ENCODE peak calls at places on chromosomes 13 and 19, in eight cellular contexts. O is heart right ventricle, Z is nephron progenitor cell, C is cardiac fibroblast, A is sigmoid colon, X is activated B cell treated with CpG ODN at 0.5 μM for 24 hours, I is Calu3, U is B cell. N is an unnamed sample.

GRCh38 chr13:83350569-83350968 is 531.7 kb downstream of the SLITRK1 start:
- DNase-seq in C (peak), U (no peak), A (no peak), O (no peak), I (no peak), X (no peak), Z (no peak), N (no peak)

GRCh38 chr13:67880916-67881315 is 650.8 kb upstream of the PCDH9 start:
- DNase-seq in U (no peak), O (no peak), Z (no peak), A (no peak), I (no peak), X (no peak), C (no peak), N (no peak)

GRCh38 chr13:30827578-30827925 is 78.5 kb upstream of the MEDAG start:
- DNase-seq in I (no peak), C (no peak), A (no peak), X (no peak), U (no peak), O (no peak), Z (no peak), N (no peak)

GRCh38 chr13:98350746-98351330 is 173.8 kb upstream of the RNF113B start:
- DNase-seq in I (no peak), U (no peak), C (no peak), A (no peak), X (no peak), O (no peak), Z (no peak), N (no peak)

GRCh38 chr13:44306401-44307192 is 67.0 kb upstream of the SERP2 start:
- DNase-seq in X (no peak), U (no peak), I (peak), C (peak), O (peak), Z (peak), A (peak), N (no peak)

GRCh38 chr19:57903298-57904174 is 12.9 kb downstream of the ZNF417 start:
- DNase-seq in O (no peak), U (no peak), A (no peak), X (no peak), Z (no peak), C (peak), I (no peak), N (no peak)

GRCh38 chr13:99231726-99232125 is 26.5 kb downstream of the GPR18 start:
- DNase-seq in O (no peak), U (no peak), I (no peak), C (no peak), A (no peak), Z (no peak), X (no peak), N (no peak)

GRCh38 chr13:42847891-42848663 is 66.7 kb downstream of the FAM216B start:
- DNase-seq in X (no peak), C (peak), A (no peak), O (no peak), I (no peak), Z (no peak), U (no peak), N (no peak)

GRCh38 chr19:23481043-23481442 is 85.8 kb upstream of the ZNF91 start:
- DNase-seq in C (no peak), X (no peak), I (no peak), O (no peak), A (no peak), U (no peak), Z (no peak), N (no peak)

GRCh38 chr19:29479941-29480340 is 45.9 kb upstream of the VSTM2B start:
- DNase-seq in X (no peak), C (no peak), O (no peak), Z (no peak), A (peak), I (no peak), U (no peak), N (no peak)

GRCh38 chr13:24272452-24273161 is 36.8 kb upstream of the C1QTNF9 start:
- DNase-seq in I (no peak), C (no peak), X (no peak), O (peak), Z (no peak), U (no peak), A (no peak), N (no peak)

GRCh38 chr13:33105387-33106005 is 89.3 kb downstream of the KL start:
- DNase-seq in X (no peak), C (no peak), I (no peak), A (no peak), O (no peak), Z (no peak), U (no peak), N (no peak)

GRCh38 chr19:2064788-2065524 is 13.9 kb upstream of the MKNK2 start:
- DNase-seq in O (peak), A (peak), Z (no peak), I (no peak), X (no peak), C (no peak), U (no peak), N (no peak)

GRCh38 chr13:68304287-68304893 is 1074.3 kb upstream of the PCDH9 start:
- DNase-seq in U (no peak), Z (no peak), X (no peak), C (peak), A (no peak), I (peak), O (no peak), N (peak)

GRCh38 chr19:17078038-17078919 is 2.7 kb downstream of the MYO9B start:
- DNase-seq in I (no peak), C (no peak), A (no peak), O (no peak), X (no peak), Z (no peak), U (no peak), N (no peak)

GRCh38 chr19:19263886-19264487 is 9.1 kb downstream of the TM6SF2 start:
- DNase-seq in X (no peak), I (no peak), Z (no peak), A (no peak), C (no peak), U (peak), O (no peak), N (no peak)

GRCh38 chr19:50202399-50202798 is 1.0 kb upstream of the MYH14 start:
- DNase-seq in U (no peak), A (no peak), Z (no peak), C (no peak), O (no peak), X (no peak), I (no peak), N (no peak)

GRCh38 chr19:948842-949496 is 23.1 kb downstream of the ARID3A start:
- DNase-seq in X (peak), Z (no peak), U (no peak), C (no peak), O (no peak), A (no peak), I (no peak), N (no peak)

GRCh38 chr19:32720936-32721250 is 1.3 kb downstream of the TDRD12 start:
- DNase-seq in I (no peak), C (no peak), U (no peak), O (no peak), A (no peak), Z (no peak), X (no peak), N (no peak)

GRCh38 chr19:43649514-43649913 is 9.9 kb upstream of the CADM4 start:
- DNase-seq in I (no peak), O (no peak), U (no peak), Z (no peak), C (no peak), X (no peak), A (no peak), N (no peak)
- TF ChIP-seq CTCF in I (no peak), O (no peak), U (no peak), Z (no peak), C (no peak), X (no peak), A (no peak), N (no peak)

GRCh38 chr19:46015080-46015960 is 7.5 kb downstream of the PGLYRP1 start:
- DNase-seq in Z (peak), A (no peak), O (peak), I (peak), U (peak), X (peak), C (peak), N (peak)

GRCh38 chr19:46017095-46017429 is 5.8 kb downstream of the PGLYRP1 start:
- DNase-seq in I (no peak), X (no peak), C (no peak), O (no peak), A (peak), Z (no peak), U (no peak), N (no peak)

GRCh38 chr19:46015961-46016425 is 6.9 kb downstream of the PGLYRP1 start:
- DNase-seq in Z (peak), A (no peak), U (no peak), C (no peak), X (peak), O (no peak), I (no peak), N (peak)

GRCh38 chr19:46017874-46018675 is 4.8 kb downstream of the PGLYRP1 start:
- DNase-seq in X (no peak), O (no peak), Z (no peak), I (no peak), A (peak), U (no peak), C (no peak), N (no peak)

DNA sequence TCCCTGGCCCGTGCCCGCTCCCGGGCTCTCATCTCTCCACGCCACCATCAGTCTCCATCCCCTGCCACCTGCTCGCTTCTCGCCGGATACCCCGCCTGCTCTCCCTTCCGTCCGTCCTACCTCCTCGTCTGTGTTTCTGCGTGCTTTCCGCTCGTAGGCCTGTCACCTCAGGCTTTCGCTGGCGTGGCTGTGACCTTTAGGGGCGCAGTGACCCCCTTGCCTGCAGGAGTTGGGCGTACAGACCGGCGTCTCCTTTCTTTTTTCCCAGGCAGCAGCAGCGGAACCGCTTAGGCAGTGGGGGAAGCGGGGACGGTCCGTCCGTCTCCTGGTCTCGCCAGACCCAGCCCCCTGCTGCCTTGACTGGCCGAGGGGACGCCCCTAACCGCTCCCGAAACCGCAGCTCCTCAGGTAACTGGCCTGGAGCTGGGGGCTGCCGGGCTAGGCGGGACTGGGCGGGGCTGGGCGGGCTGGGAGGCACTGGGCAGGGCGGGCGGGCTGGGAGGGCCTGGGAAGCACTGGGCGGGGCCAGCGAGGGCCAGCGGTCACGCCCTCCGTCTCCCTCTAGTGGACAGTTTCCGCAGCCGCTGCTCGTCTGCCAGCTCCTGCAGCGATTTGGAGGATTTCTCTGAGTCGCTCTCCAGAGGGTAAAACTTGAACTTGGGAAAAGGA is 6.3 kb downstream of the PGLYRP1 start:
- DNase-seq in Z (peak), X (peak), C (peak), I (peak), U (peak), O (peak), A (peak), N (peak)
- TF ChIP-seq CTCF in Z (peak), X (no peak), C (peak), I (peak), U (peak), O (peak), A (peak), N (peak)

GRCh38 chr19:18205180-18205915 is 1.5 kb upstream of the RAB3A start:
- DNase-seq in A (peak), C (peak), X (peak), Z (peak), I (peak), U (peak), O (peak), N (peak)

GRCh38 chr19:18204394-18205179 is 745 bp upstream of the RAB3A start:
- DNase-seq in X (peak), A (peak), I (peak), U (no peak), Z (peak), C (no peak), O (peak), N (no peak)

GRCh38 chr19:18203863-18204393 is at the start of gene RAB3A:
- DNase-seq in I (peak), X (peak), Z (peak), A (peak), C (peak), U (peak), O (peak), N (peak)

GRCh38 chr19:18203408-18203862 is 407 bp downstream of the RAB3A start:
- DNase-seq in C (peak), I (no peak), Z (no peak), A (no peak), O (peak), U (peak), X (no peak), N (no peak)

DNA sequence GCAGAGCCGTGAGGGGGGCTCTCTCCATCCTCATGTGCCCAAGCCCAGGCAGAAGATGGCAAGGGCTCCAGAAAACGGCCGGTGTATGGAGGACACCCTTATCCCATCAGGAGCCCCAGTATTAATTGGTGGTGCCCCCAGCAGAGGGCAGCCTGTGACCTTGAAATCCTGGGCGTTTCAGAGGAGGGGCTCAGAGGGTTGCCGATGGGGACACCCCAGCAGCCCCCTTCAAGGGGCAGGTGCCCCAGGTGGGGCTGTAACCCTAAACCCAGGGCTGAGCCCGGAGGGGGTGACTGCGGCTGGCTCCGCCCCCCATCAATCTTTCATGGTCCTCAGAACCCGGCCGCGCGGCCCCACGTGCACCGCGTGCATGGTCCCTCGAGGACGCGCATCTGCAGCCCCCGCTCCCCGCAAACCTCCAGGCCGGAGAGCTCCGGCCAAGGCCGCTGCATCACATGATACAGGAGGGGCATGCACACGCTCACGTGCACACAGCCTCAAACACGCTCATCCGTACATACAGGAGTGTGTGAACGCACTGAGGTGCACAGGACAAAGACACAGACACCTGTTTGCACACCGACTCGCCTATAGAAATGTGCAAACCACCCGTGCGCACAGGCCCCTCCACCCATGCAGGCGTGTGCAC is 959 bp downstream of the RAB3A start:
- DNase-seq in A (peak), I (no peak), Z (peak), O (peak), U (no peak), X (peak), C (peak), N (no peak)
- TF ChIP-seq CTCF in A (no peak), I (no peak), Z (no peak), O (peak), U (peak), X (no peak), C (no peak), N (no peak)

DNA sequence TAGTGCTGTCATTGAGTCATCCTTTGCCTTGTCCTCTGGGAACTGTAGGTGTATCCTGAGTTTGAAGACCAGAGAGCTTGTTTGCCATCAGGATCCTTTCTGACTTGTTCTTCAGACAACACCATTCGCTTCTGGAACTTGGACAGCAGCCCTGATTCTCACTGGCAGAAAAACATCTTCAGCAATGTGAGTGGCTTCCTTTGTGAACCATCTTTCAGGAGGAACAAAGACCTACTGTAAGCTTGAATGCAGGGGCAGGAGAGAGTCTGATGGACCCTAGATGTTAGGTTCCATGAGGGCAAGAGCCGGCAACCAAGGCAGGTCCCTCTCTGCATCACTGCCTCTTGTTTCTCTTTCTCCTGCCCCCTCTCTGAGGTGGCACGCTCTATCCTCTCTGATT is 26.7 kb downstream of the WDR62 start:
- DNase-seq in A (no peak), Z (no peak), O (no peak), U (no peak), C (peak), I (no peak), X (no peak), N (no peak)
- TF ChIP-seq CTCF in A (no peak), Z (no peak), O (no peak), U (no peak), C (no peak), I (no peak), X (no peak), N (no peak)

DNA sequence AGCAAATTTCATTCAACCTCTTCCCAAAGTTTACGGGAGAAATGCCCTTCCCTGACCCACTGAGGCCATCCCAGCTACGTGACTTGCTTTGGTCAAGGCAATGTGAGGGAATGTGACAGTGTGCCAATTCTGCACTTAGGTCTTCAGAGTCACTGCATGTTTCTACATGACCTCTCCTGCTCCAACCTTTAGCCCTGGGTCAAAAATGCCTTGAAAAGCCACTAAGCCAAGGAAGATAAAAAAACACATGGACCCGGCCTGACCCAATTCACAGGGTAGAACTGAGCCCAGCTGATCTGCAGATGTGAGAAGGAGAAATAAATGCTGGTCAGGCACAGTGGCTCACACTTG is 30.0 kb downstream of the ZNRF4 start:
- DNase-seq in I (no peak), Z (no peak), A (no peak), O (no peak), X (no peak), U (no peak), C (no peak), N (no peak)
- TF ChIP-seq CTCF in I (no peak), Z (no peak), A (no peak), O (no peak), X (no peak), U (no peak), C (no peak), N (no peak)

GRCh38 chr19:31699421-31699820 is 350.2 kb upstream of the TSHZ3 start:
- DNase-seq in Z (no peak), O (no peak), C (no peak), I (no peak), U (no peak), A (no peak), X (no peak), N (no peak)

GRCh38 chr19:31706131-31706530 is 356.9 kb upstream of the TSHZ3 start:
- DNase-seq in Z (no peak), C (no peak), U (no peak), A (no peak), I (no peak), O (no peak), X (no peak), N (no peak)

GRCh38 chr19:31705656-31706055 is 356.4 kb upstream of the TSHZ3 start:
- DNase-seq in Z (no peak), I (no peak), X (no peak), C (no peak), A (no peak), U (no peak), O (no peak), N (no peak)

GRCh38 chr19:31698352-31698751 is 349.1 kb upstream of the TSHZ3 start:
- DNase-seq in O (no peak), U (no peak), A (no peak), X (no peak), C (no peak), Z (no peak), I (no peak), N (no peak)

GRCh38 chr19:31701146-31701545 is 351.9 kb upstream of the TSHZ3 start:
- DNase-seq in Z (no peak), C (no peak), O (no peak), X (no peak), A (no peak), U (no peak), I (no peak), N (no peak)
- TF ChIP-seq CTCF in Z (no peak), C (no peak), O (no peak), X (no peak), A (no peak), U (no peak), I (no peak), N (no peak)

N was measured in GM13976.